ENCODE peak calls at places on chromosomes 7 and 10, in four cellular contexts. V is H1, A is HepG2, M is NT2/D1. T is an unnamed sample.

GRCh38 chr7:88141953-88142352 is 77.9 kb downstream of the SRI start:
- DNase-seq in A (no peak), V (no peak), M (no peak), T (no peak)

GRCh38 chr10:131314148-131314547 is 2.6 kb upstream of the TCERG1L start:
- DNase-seq in M (no peak), V (no peak), A (no peak), T (no peak)

GRCh38 chr10:110444009-110444347 is 53.7 kb upstream of the DUSP5 start:
- DNase-seq in V (no peak), A (no peak), M (no peak), T (no peak)

GRCh38 chr7:76393116-76394031 is 16.1 kb downstream of the SSC4D start:
- DNase-seq in M (peak; percentile 77), V (peak; percentile 95), A (peak; percentile 89), T (peak; percentile 98)

GRCh38 chr10:132588301-132589013 is 50.9 kb downstream of the INPP5A start:
- DNase-seq in V (no peak), A (no peak), M (no peak), T (no peak)

GRCh38 chr7:132495931-132496330 is 80.3 kb downstream of the PLXNA4 start:
- DNase-seq in A (no peak), V (no peak), M (no peak), T (no peak)

GRCh38 chr10:62492012-62492869 is 118.1 kb downstream of the ZNF365 start:
- DNase-seq in M (no peak), A (peak; percentile 16), V (no peak), T (peak; percentile 10)

GRCh38 chr7:50317221-50317678 is 12.7 kb downstream of the IKZF1 start:
- DNase-seq in A (no peak), V (no peak), M (no peak), T (no peak)

GRCh38 chr7:101788517-101788916 is 28.9 kb upstream of the CUX1 start:
- DNase-seq in M (no peak), A (no peak), V (no peak), T (no peak)

GRCh38 chr10:110364531-110364937 is 59.8 kb upstream of the SMNDC1 start:
- DNase-seq in M (no peak), V (no peak), A (no peak), T (no peak)

GRCh38 chr7:27179503-27180430 is 5.3 kb downstream of the HOXA11 start:
- DNase-seq in M (no peak), V (peak; percentile 93), A (peak; percentile 41), T (peak; percentile 71)

GRCh38 chr10:94093286-94093905 is 99.7 kb downstream of the PLCE1 start:
- DNase-seq in A (no peak), M (no peak), V (no peak), T (no peak)

GRCh38 chr10:86180861-86181260 is 185.7 kb downstream of the GRID1 start:
- DNase-seq in M (no peak), V (no peak), A (no peak), T (no peak)

GRCh38 chr10:32163076-32163773 is 107.0 kb upstream of the KIF5B start:
- DNase-seq in A (no peak), M (no peak), V (no peak), T (no peak)

GRCh38 chr7:155763721-155764431 is 48.4 kb downstream of the SHH start:
- DNase-seq in V (no peak), A (no peak), M (no peak), T (no peak)

GRCh38 chr7:108454674-108455523 is 1.3 kb downstream of the NRCAM start:
- DNase-seq in M (peak; percentile 39), A (no peak), V (peak; percentile 78), T (peak; percentile 47)

GRCh38 chr10:22245567-22245966 is 27.8 kb upstream of the EBLN1 start:
- DNase-seq in V (no peak), M (no peak), A (no peak), T (no peak)

GRCh38 chr10:63671317-63671937 is 150.2 kb downstream of the REEP3 start:
- DNase-seq in A (no peak), M (peak; percentile 13), V (no peak), T (no peak)
- TF ChIP-seq SUZ12 in A (no peak), M (no peak), V (no peak), T (no peak)

GRCh38 chr10:59388577-59388976 is 26.2 kb upstream of the FAM13C start:
- DNase-seq in V (no peak), A (no peak), M (no peak), T (no peak)
- TF ChIP-seq SUZ12 in V (no peak), A (no peak), M (no peak), T (no peak)

GRCh38 chr10:23344251-23344841 is at the start of gene C10orf67:
- DNase-seq in M (peak; percentile 39), V (peak; percentile 70), A (no peak), T (peak; percentile 53)
- TF ChIP-seq SUZ12 in M (no peak), V (no peak), A (no peak), T (no peak)

DNA sequence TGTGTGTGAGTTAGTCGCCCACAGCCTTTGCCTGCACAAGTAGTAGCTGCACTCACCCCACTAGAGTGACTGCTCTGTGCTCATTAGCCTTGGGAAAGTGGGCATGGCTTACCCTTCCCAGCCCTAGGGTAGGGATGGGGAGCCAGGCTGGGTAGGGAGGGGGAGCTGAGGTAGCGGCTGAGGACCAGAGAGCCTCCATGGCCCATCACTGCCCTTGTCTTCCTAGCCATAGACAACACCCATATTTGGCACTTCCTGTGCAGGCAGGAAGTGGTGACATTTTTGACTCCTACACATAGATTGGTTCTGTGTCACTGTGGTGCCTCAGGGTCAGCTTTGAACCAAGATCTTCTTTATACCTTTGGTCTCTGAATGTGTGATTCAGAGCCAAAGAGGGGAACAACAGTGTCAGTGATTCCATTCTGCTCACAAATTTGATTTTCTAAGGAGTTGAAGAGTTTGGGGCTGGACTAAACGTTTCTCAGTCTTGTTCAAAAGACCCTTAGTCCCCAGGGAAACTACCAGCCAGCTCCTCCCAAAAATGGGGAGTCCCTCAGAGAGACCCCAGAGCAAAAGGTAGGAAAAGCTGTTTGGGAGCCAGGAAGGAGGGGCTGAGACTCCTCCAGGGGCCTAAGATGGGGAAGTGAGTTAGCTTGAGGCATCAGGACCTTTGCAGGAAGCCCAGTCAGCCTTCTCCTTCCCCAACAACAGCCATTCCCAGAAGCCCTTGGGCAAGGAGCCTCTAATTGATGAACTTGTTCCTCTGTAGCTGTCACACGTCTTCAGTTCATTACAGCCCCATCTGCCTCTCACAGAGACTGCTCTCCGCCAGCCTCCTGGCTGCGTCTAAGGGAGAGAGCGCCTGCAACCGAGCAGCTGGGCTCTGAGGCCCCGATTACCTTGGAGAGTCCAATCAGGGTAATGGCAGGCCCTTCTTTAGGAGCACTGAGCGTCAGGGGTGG is 135.0 kb downstream of the CDH23 start:
- DNase-seq in M (no peak), V (no peak), A (no peak), T (no peak)
- TF ChIP-seq SUZ12 in M (no peak), V (no peak), A (no peak), T (no peak)